ENCODE peak calls at places on chromosomes 16 and 17, in ten cellular contexts. One of them, this sample, is unnamed.

GRCh38 chr16:77336637-77337036 is 98.2 kb downstream of the ADAMTS18 start:
- DNase-seq in AG04449: no peak
- DNase-seq in stimulated activated CD8-positive, alpha-beta memory T cell treated with anti-CD3 and anti-CD28 coated beads, Interleukin-4, amount 100 ng/mL, for 4 hours: no peak
- DNase-seq in endothelial cell of umbilical vein: no peak
- DNase-seq in substantia nigra: no peak
- DNase-seq in LoVo: no peak
- DNase-seq in fibroblast of pulmonary artery: peak; percentile 23
- DNase-seq in spleen: no peak
- DNase-seq in amniotic stem cell: no peak
- DNase-seq in naive thymus-derived CD8-positive, alpha-beta T cell: no peak
- DNase-seq in this sample: peak; percentile 69

GRCh38 chr17:44361292-44362055 is 2.2 kb downstream of the FAM171A2 start:
- DNase-seq in AG04449: no peak
- DNase-seq in fibroblast of pulmonary artery: no peak
- DNase-seq in amniotic stem cell: no peak
- DNase-seq in LoVo: no peak
- DNase-seq in stimulated activated CD8-positive, alpha-beta memory T cell treated with anti-CD3 and anti-CD28 coated beads, Interleukin-4, amount 100 ng/mL, for 4 hours: no peak
- DNase-seq in naive thymus-derived CD8-positive, alpha-beta T cell: no peak
- DNase-seq in substantia nigra: no peak
- DNase-seq in endothelial cell of umbilical vein: no peak
- DNase-seq in spleen: no peak
- DNase-seq in this sample: peak; percentile 50

GRCh38 chr17:42667088-42667951 is 8.2 kb downstream of the TUBG2 start:
- DNase-seq in spleen: peak; percentile 41
- DNase-seq in substantia nigra: no peak
- DNase-seq in LoVo: peak; percentile 47
- DNase-seq in stimulated activated CD8-positive, alpha-beta memory T cell treated with anti-CD3 and anti-CD28 coated beads, Interleukin-4, amount 100 ng/mL, for 4 hours: no peak
- DNase-seq in AG04449: no peak
- DNase-seq in naive thymus-derived CD8-positive, alpha-beta T cell: no peak
- DNase-seq in fibroblast of pulmonary artery: peak; percentile 76
- DNase-seq in endothelial cell of umbilical vein: peak; percentile 49
- DNase-seq in amniotic stem cell: peak; percentile 86
- DNase-seq in this sample: peak; percentile 50

GRCh38 chr16:80932725-80933124 is 74.0 kb downstream of the CMC2 start:
- DNase-seq in amniotic stem cell: peak; percentile 84
- DNase-seq in naive thymus-derived CD8-positive, alpha-beta T cell: no peak
- DNase-seq in stimulated activated CD8-positive, alpha-beta memory T cell treated with anti-CD3 and anti-CD28 coated beads, Interleukin-4, amount 100 ng/mL, for 4 hours: no peak
- DNase-seq in AG04449: peak; percentile 86
- DNase-seq in LoVo: no peak
- DNase-seq in substantia nigra: no peak
- DNase-seq in fibroblast of pulmonary artery: peak; percentile 96
- DNase-seq in spleen: no peak
- DNase-seq in endothelial cell of umbilical vein: peak; percentile 99
- DNase-seq in this sample: no peak

GRCh38 chr17:1070411-1070810 is 73.5 kb downstream of the TIMM22 start:
- DNase-seq in spleen: no peak
- DNase-seq in endothelial cell of umbilical vein: no peak
- DNase-seq in stimulated activated CD8-positive, alpha-beta memory T cell treated with anti-CD3 and anti-CD28 coated beads, Interleukin-4, amount 100 ng/mL, for 4 hours: no peak
- DNase-seq in substantia nigra: no peak
- DNase-seq in amniotic stem cell: no peak
- DNase-seq in AG04449: no peak
- DNase-seq in naive thymus-derived CD8-positive, alpha-beta T cell: no peak
- DNase-seq in LoVo: no peak
- DNase-seq in fibroblast of pulmonary artery: no peak
- DNase-seq in this sample: no peak

GRCh38 chr16:23254338-23254737 is 47.8 kb upstream of the SCNN1B start:
- DNase-seq in naive thymus-derived CD8-positive, alpha-beta T cell: no peak
- DNase-seq in AG04449: peak; percentile 26
- DNase-seq in amniotic stem cell: no peak
- DNase-seq in endothelial cell of umbilical vein: no peak
- DNase-seq in stimulated activated CD8-positive, alpha-beta memory T cell treated with anti-CD3 and anti-CD28 coated beads, Interleukin-4, amount 100 ng/mL, for 4 hours: no peak
- DNase-seq in fibroblast of pulmonary artery: no peak
- DNase-seq in LoVo: peak; percentile 25
- DNase-seq in spleen: no peak
- DNase-seq in substantia nigra: no peak
- DNase-seq in this sample: peak; percentile 9

GRCh38 chr17:76446449-76447231 is 6.3 kb downstream of the UBE2O start:
- DNase-seq in fibroblast of pulmonary artery: peak; percentile 83
- DNase-seq in spleen: no peak
- DNase-seq in AG04449: no peak
- DNase-seq in LoVo: peak; percentile 53
- DNase-seq in naive thymus-derived CD8-positive, alpha-beta T cell: no peak
- DNase-seq in endothelial cell of umbilical vein: peak; percentile 28
- DNase-seq in stimulated activated CD8-positive, alpha-beta memory T cell treated with anti-CD3 and anti-CD28 coated beads, Interleukin-4, amount 100 ng/mL, for 4 hours: no peak
- DNase-seq in substantia nigra: no peak
- DNase-seq in amniotic stem cell: no peak
- DNase-seq in this sample: no peak

GRCh38 chr16:67291461-67291860 is 12.1 kb downstream of the PLEKHG4 start:
- DNase-seq in substantia nigra: no peak
- DNase-seq in LoVo: no peak
- DNase-seq in AG04449: no peak
- DNase-seq in stimulated activated CD8-positive, alpha-beta memory T cell treated with anti-CD3 and anti-CD28 coated beads, Interleukin-4, amount 100 ng/mL, for 4 hours: no peak
- DNase-seq in spleen: no peak
- DNase-seq in endothelial cell of umbilical vein: no peak
- DNase-seq in amniotic stem cell: no peak
- DNase-seq in naive thymus-derived CD8-positive, alpha-beta T cell: no peak
- DNase-seq in fibroblast of pulmonary artery: no peak
- DNase-seq in this sample: no peak

GRCh38 chr16:30692381-30693074 is 6.4 kb upstream of the SRCAP start:
- DNase-seq in AG04449: no peak
- DNase-seq in naive thymus-derived CD8-positive, alpha-beta T cell: no peak
- DNase-seq in spleen: no peak
- DNase-seq in LoVo: no peak
- DNase-seq in substantia nigra: no peak
- DNase-seq in fibroblast of pulmonary artery: no peak
- DNase-seq in amniotic stem cell: no peak
- DNase-seq in endothelial cell of umbilical vein: no peak
- DNase-seq in stimulated activated CD8-positive, alpha-beta memory T cell treated with anti-CD3 and anti-CD28 coated beads, Interleukin-4, amount 100 ng/mL, for 4 hours: no peak
- DNase-seq in this sample: no peak

GRCh38 chr17:19937522-19937921 is 40.1 kb downstream of the AKAP10 start:
- DNase-seq in stimulated activated CD8-positive, alpha-beta memory T cell treated with anti-CD3 and anti-CD28 coated beads, Interleukin-4, amount 100 ng/mL, for 4 hours: no peak
- DNase-seq in naive thymus-derived CD8-positive, alpha-beta T cell: no peak
- DNase-seq in endothelial cell of umbilical vein: no peak
- DNase-seq in substantia nigra: no peak
- DNase-seq in spleen: no peak
- DNase-seq in AG04449: no peak
- DNase-seq in amniotic stem cell: no peak
- DNase-seq in fibroblast of pulmonary artery: peak; percentile 41
- DNase-seq in LoVo: no peak
- DNase-seq in this sample: no peak

GRCh38 chr17:78360371-78361226 is 722 bp upstream of the SOCS3 start:
- DNase-seq in stimulated activated CD8-positive, alpha-beta memory T cell treated with anti-CD3 and anti-CD28 coated beads, Interleukin-4, amount 100 ng/mL, for 4 hours: peak; percentile 70
- DNase-seq in AG04449: no peak
- DNase-seq in substantia nigra: peak; percentile 85
- DNase-seq in LoVo: peak; percentile 89
- DNase-seq in endothelial cell of umbilical vein: peak; percentile 84
- DNase-seq in amniotic stem cell: peak; percentile 56
- DNase-seq in naive thymus-derived CD8-positive, alpha-beta T cell: peak; percentile 89
- DNase-seq in spleen: peak; percentile 99
- DNase-seq in fibroblast of pulmonary artery: peak; percentile 87
- DNase-seq in this sample: peak; percentile 92

GRCh38 chr16:88430524-88431446 is 22.3 kb upstream of the ZFPM1 start:
- DNase-seq in spleen: peak; percentile 89
- DNase-seq in LoVo: no peak
- DNase-seq in amniotic stem cell: no peak
- DNase-seq in AG04449: no peak
- DNase-seq in endothelial cell of umbilical vein: peak; percentile 28
- DNase-seq in substantia nigra: no peak
- DNase-seq in fibroblast of pulmonary artery: no peak
- DNase-seq in stimulated activated CD8-positive, alpha-beta memory T cell treated with anti-CD3 and anti-CD28 coated beads, Interleukin-4, amount 100 ng/mL, for 4 hours: no peak
- DNase-seq in naive thymus-derived CD8-positive, alpha-beta T cell: peak; percentile 57
- DNase-seq in this sample: peak; percentile 13

GRCh38 chr16:85151603-85152413 is 39.5 kb upstream of the CIBAR2 start:
- DNase-seq in LoVo: peak; percentile 12
- DNase-seq in substantia nigra: peak; percentile 58
- DNase-seq in naive thymus-derived CD8-positive, alpha-beta T cell: no peak
- DNase-seq in AG04449: no peak
- DNase-seq in endothelial cell of umbilical vein: peak; percentile 62
- DNase-seq in amniotic stem cell: peak; percentile 78
- DNase-seq in fibroblast of pulmonary artery: peak; percentile 80
- DNase-seq in spleen: no peak
- DNase-seq in stimulated activated CD8-positive, alpha-beta memory T cell treated with anti-CD3 and anti-CD28 coated beads, Interleukin-4, amount 100 ng/mL, for 4 hours: no peak
- DNase-seq in this sample: peak; percentile 92

GRCh38 chr17:156946-157345 is 19.6 kb downstream of the SCGB1C2 start:
- DNase-seq in AG04449: no peak
- DNase-seq in substantia nigra: no peak
- DNase-seq in amniotic stem cell: no peak
- DNase-seq in endothelial cell of umbilical vein: no peak
- DNase-seq in spleen: no peak
- DNase-seq in fibroblast of pulmonary artery: no peak
- DNase-seq in naive thymus-derived CD8-positive, alpha-beta T cell: no peak
- DNase-seq in stimulated activated CD8-positive, alpha-beta memory T cell treated with anti-CD3 and anti-CD28 coated beads, Interleukin-4, amount 100 ng/mL, for 4 hours: no peak
- DNase-seq in LoVo: no peak
- DNase-seq in this sample: no peak

GRCh38 chr17:34647511-34647910 is 68.1 kb downstream of the TMEM132E start:
- DNase-seq in LoVo: no peak
- DNase-seq in amniotic stem cell: no peak
- DNase-seq in naive thymus-derived CD8-positive, alpha-beta T cell: no peak
- DNase-seq in AG04449: no peak
- DNase-seq in endothelial cell of umbilical vein: no peak
- DNase-seq in spleen: no peak
- DNase-seq in fibroblast of pulmonary artery: no peak
- DNase-seq in stimulated activated CD8-positive, alpha-beta memory T cell treated with anti-CD3 and anti-CD28 coated beads, Interleukin-4, amount 100 ng/mL, for 4 hours: no peak
- DNase-seq in substantia nigra: no peak
- DNase-seq in this sample: no peak

GRCh38 chr16:53099318-53100130 is 44.7 kb downstream of the CHD9 start:
- DNase-seq in LoVo: peak; percentile 90
- DNase-seq in naive thymus-derived CD8-positive, alpha-beta T cell: peak; percentile 34
- DNase-seq in substantia nigra: peak; percentile 89
- DNase-seq in amniotic stem cell: peak; percentile 73
- DNase-seq in AG04449: no peak
- DNase-seq in endothelial cell of umbilical vein: peak; percentile 94
- DNase-seq in spleen: peak; percentile 91
- DNase-seq in fibroblast of pulmonary artery: peak; percentile 96
- DNase-seq in stimulated activated CD8-positive, alpha-beta memory T cell treated with anti-CD3 and anti-CD28 coated beads, Interleukin-4, amount 100 ng/mL, for 4 hours: peak; percentile 38
- DNase-seq in this sample: peak; percentile 97

GRCh38 chr16:24149102-24149501 is 107.0 kb upstream of the CACNG3 start:
- DNase-seq in AG04449: no peak
- DNase-seq in LoVo: no peak
- DNase-seq in naive thymus-derived CD8-positive, alpha-beta T cell: no peak
- DNase-seq in stimulated activated CD8-positive, alpha-beta memory T cell treated with anti-CD3 and anti-CD28 coated beads, Interleukin-4, amount 100 ng/mL, for 4 hours: no peak
- DNase-seq in spleen: no peak
- DNase-seq in amniotic stem cell: no peak
- DNase-seq in fibroblast of pulmonary artery: no peak
- DNase-seq in endothelial cell of umbilical vein: no peak
- DNase-seq in substantia nigra: no peak
- DNase-seq in this sample: no peak

GRCh38 chr16:85569615-85570212 is 43.4 kb upstream of the GSE1 start:
- DNase-seq in stimulated activated CD8-positive, alpha-beta memory T cell treated with anti-CD3 and anti-CD28 coated beads, Interleukin-4, amount 100 ng/mL, for 4 hours: no peak
- DNase-seq in naive thymus-derived CD8-positive, alpha-beta T cell: peak; percentile 50
- DNase-seq in substantia nigra: no peak
- DNase-seq in endothelial cell of umbilical vein: no peak
- DNase-seq in AG04449: no peak
- DNase-seq in amniotic stem cell: no peak
- DNase-seq in LoVo: no peak
- DNase-seq in fibroblast of pulmonary artery: peak; percentile 52
- DNase-seq in spleen: peak; percentile 88
- DNase-seq in this sample: peak; percentile 89

GRCh38 chr17:75517277-75517865 is 1.0 kb downstream of the TSEN54 start:
- DNase-seq in naive thymus-derived CD8-positive, alpha-beta T cell: peak; percentile 30
- DNase-seq in stimulated activated CD8-positive, alpha-beta memory T cell treated with anti-CD3 and anti-CD28 coated beads, Interleukin-4, amount 100 ng/mL, for 4 hours: no peak
- DNase-seq in substantia nigra: no peak
- DNase-seq in LoVo: peak; percentile 48
- DNase-seq in endothelial cell of umbilical vein: no peak
- DNase-seq in amniotic stem cell: no peak
- DNase-seq in fibroblast of pulmonary artery: no peak
- DNase-seq in spleen: peak; percentile 80
- DNase-seq in AG04449: no peak
- DNase-seq in this sample: peak; percentile 39

GRCh38 chr16:68640972-68641371 is 4.1 kb upstream of the CDH3 start:
- DNase-seq in fibroblast of pulmonary artery: peak; percentile 44
- DNase-seq in stimulated activated CD8-positive, alpha-beta memory T cell treated with anti-CD3 and anti-CD28 coated beads, Interleukin-4, amount 100 ng/mL, for 4 hours: no peak
- DNase-seq in endothelial cell of umbilical vein: no peak
- DNase-seq in substantia nigra: no peak
- DNase-seq in naive thymus-derived CD8-positive, alpha-beta T cell: no peak
- DNase-seq in spleen: no peak
- DNase-seq in LoVo: peak; percentile 63
- DNase-seq in amniotic stem cell: no peak
- DNase-seq in AG04449: no peak
- DNase-seq in this sample: no peak

GRCh38 chr16:3292604-3293003 is 9.3 kb downstream of the ZNF263 start:
- DNase-seq in spleen: no peak
- DNase-seq in AG04449: peak; percentile 89
- DNase-seq in endothelial cell of umbilical vein: no peak
- DNase-seq in substantia nigra: no peak
- DNase-seq in naive thymus-derived CD8-positive, alpha-beta T cell: no peak
- DNase-seq in stimulated activated CD8-positive, alpha-beta memory T cell treated with anti-CD3 and anti-CD28 coated beads, Interleukin-4, amount 100 ng/mL, for 4 hours: no peak
- DNase-seq in fibroblast of pulmonary artery: no peak
- DNase-seq in amniotic stem cell: no peak
- DNase-seq in LoVo: no peak
- DNase-seq in this sample: no peak

GRCh38 chr17:40541873-40542561 is 23.3 kb downstream of the CCR7 start:
- DNase-seq in stimulated activated CD8-positive, alpha-beta memory T cell treated with anti-CD3 and anti-CD28 coated beads, Interleukin-4, amount 100 ng/mL, for 4 hours: no peak
- DNase-seq in spleen: peak; percentile 75
- DNase-seq in endothelial cell of umbilical vein: peak; percentile 50
- DNase-seq in naive thymus-derived CD8-positive, alpha-beta T cell: no peak
- DNase-seq in AG04449: no peak
- DNase-seq in amniotic stem cell: no peak
- DNase-seq in fibroblast of pulmonary artery: no peak
- DNase-seq in LoVo: no peak
- DNase-seq in substantia nigra: no peak
- DNase-seq in this sample: peak; percentile 69

GRCh38 chr16:12145918-12146317 is 169.4 kb downstream of the SNX29 start:
- DNase-seq in AG04449: no peak
- DNase-seq in fibroblast of pulmonary artery: no peak
- DNase-seq in stimulated activated CD8-positive, alpha-beta memory T cell treated with anti-CD3 and anti-CD28 coated beads, Interleukin-4, amount 100 ng/mL, for 4 hours: no peak
- DNase-seq in LoVo: no peak
- DNase-seq in substantia nigra: no peak
- DNase-seq in amniotic stem cell: no peak
- DNase-seq in naive thymus-derived CD8-positive, alpha-beta T cell: no peak
- DNase-seq in endothelial cell of umbilical vein: no peak
- DNase-seq in spleen: no peak
- DNase-seq in this sample: no peak

GRCh38 chr17:17516941-17517720 is 20.9 kb upstream of the RASD1 start:
- DNase-seq in spleen: no peak
- DNase-seq in AG04449: no peak
- DNase-seq in stimulated activated CD8-positive, alpha-beta memory T cell treated with anti-CD3 and anti-CD28 coated beads, Interleukin-4, amount 100 ng/mL, for 4 hours: no peak
- DNase-seq in naive thymus-derived CD8-positive, alpha-beta T cell: no peak
- DNase-seq in LoVo: no peak
- DNase-seq in amniotic stem cell: no peak
- DNase-seq in substantia nigra: no peak
- DNase-seq in fibroblast of pulmonary artery: no peak
- DNase-seq in endothelial cell of umbilical vein: no peak
- DNase-seq in this sample: no peak

GRCh38 chr17:58326609-58327341 is 1.8 kb downstream of the TSPOAP1 start:
- DNase-seq in substantia nigra: no peak
- DNase-seq in AG04449: no peak
- DNase-seq in fibroblast of pulmonary artery: no peak
- DNase-seq in LoVo: no peak
- DNase-seq in spleen: peak; percentile 74
- DNase-seq in endothelial cell of umbilical vein: no peak
- DNase-seq in naive thymus-derived CD8-positive, alpha-beta T cell: no peak
- DNase-seq in amniotic stem cell: no peak
- DNase-seq in stimulated activated CD8-positive, alpha-beta memory T cell treated with anti-CD3 and anti-CD28 coated beads, Interleukin-4, amount 100 ng/mL, for 4 hours: no peak
- DNase-seq in this sample: no peak

GRCh38 chr17:12024332-12024731 is 3.7 kb downstream of the MAP2K4 start:
- DNase-seq in endothelial cell of umbilical vein: no peak
- DNase-seq in AG04449: no peak
- DNase-seq in naive thymus-derived CD8-positive, alpha-beta T cell: no peak
- DNase-seq in stimulated activated CD8-positive, alpha-beta memory T cell treated with anti-CD3 and anti-CD28 coated beads, Interleukin-4, amount 100 ng/mL, for 4 hours: no peak
- DNase-seq in LoVo: peak; percentile 78
- DNase-seq in substantia nigra: no peak
- DNase-seq in amniotic stem cell: no peak
- DNase-seq in spleen: no peak
- DNase-seq in fibroblast of pulmonary artery: peak; percentile 66
- DNase-seq in this sample: no peak

GRCh38 chr16:46812781-46813555 is 18.0 kb downstream of the C16orf87 start:
- DNase-seq in endothelial cell of umbilical vein: no peak
- DNase-seq in amniotic stem cell: no peak
- DNase-seq in AG04449: no peak
- DNase-seq in spleen: no peak
- DNase-seq in LoVo: no peak
- DNase-seq in naive thymus-derived CD8-positive, alpha-beta T cell: no peak
- DNase-seq in stimulated activated CD8-positive, alpha-beta memory T cell treated with anti-CD3 and anti-CD28 coated beads, Interleukin-4, amount 100 ng/mL, for 4 hours: no peak
- DNase-seq in substantia nigra: no peak
- DNase-seq in fibroblast of pulmonary artery: no peak
- DNase-seq in this sample: no peak

GRCh38 chr17:72318131-72318530 is 197.3 kb downstream of the SOX9 start:
- DNase-seq in naive thymus-derived CD8-positive, alpha-beta T cell: no peak
- DNase-seq in fibroblast of pulmonary artery: no peak
- DNase-seq in endothelial cell of umbilical vein: no peak
- DNase-seq in spleen: no peak
- DNase-seq in amniotic stem cell: no peak
- DNase-seq in stimulated activated CD8-positive, alpha-beta memory T cell treated with anti-CD3 and anti-CD28 coated beads, Interleukin-4, amount 100 ng/mL, for 4 hours: no peak
- DNase-seq in AG04449: no peak
- DNase-seq in substantia nigra: no peak
- DNase-seq in LoVo: no peak
- DNase-seq in this sample: no peak